ENCODE peak calls at places on chromosomes 3 and 15, in seven cellular contexts. G is CD8-positive, alpha-beta T cell; B is GM12864; K is fibroblast of mammary gland; M is sigmoid colon; V is Peyer's patch; O is HCT116. E is an unnamed sample.

GRCh38 chr3:49805884-49806701 is 3.0 kb downstream of the INKA1 start:
- DNase-seq in V (no peak), K (no peak), O (no peak), G (peak), M (peak), B (no peak), E (peak)

GRCh38 chr3:61875073-61875472 is 313.7 kb downstream of the PTPRG start:
- DNase-seq in M (no peak), B (no peak), G (no peak), O (no peak), V (no peak), K (no peak), E (no peak)

GRCh38 chr3:59313365-59313764 is 263.5 kb upstream of the CFAP20DC start:
- DNase-seq in K (peak), V (no peak), G (peak), B (peak), M (no peak), O (peak), E (peak)

GRCh38 chr15:25345943-25346342 is 92.9 kb downstream of the UBE3A start:
- DNase-seq in V (no peak), K (peak), M (peak), B (no peak), O (no peak), G (no peak), E (peak)

GRCh38 chr3:10546887-10547286 is 41.5 kb upstream of the ATP2B2 start:
- DNase-seq in V (no peak), B (no peak), M (no peak), K (no peak), O (no peak), G (no peak), E (no peak)

GRCh38 chr15:68484696-68485400 is 52.9 kb upstream of the ITGA11 start:
- DNase-seq in G (no peak), V (no peak), O (no peak), B (no peak), M (no peak), K (peak), E (peak)

GRCh38 chr15:38002883-38003477 is 68.5 kb downstream of the TMCO5A start:
- DNase-seq in O (peak), K (peak), M (no peak), B (peak), V (no peak), G (no peak), E (peak)

GRCh38 chr3:61725851-61726333 is 164.5 kb downstream of the PTPRG start:
- DNase-seq in V (no peak), K (peak), O (peak), M (no peak), G (no peak), B (no peak), E (no peak)

GRCh38 chr3:173275740-173276139 is 121.8 kb upstream of the NLGN1 start:
- DNase-seq in G (no peak), V (no peak), M (no peak), O (peak), K (no peak), B (no peak), E (no peak)

GRCh38 chr3:21705769-21706168 is 45.2 kb downstream of the ZNF385D start:
- DNase-seq in G (no peak), K (peak), V (no peak), O (no peak), B (no peak), M (no peak), E (no peak)

GRCh38 chr15:80585544-80586018 is 109.5 kb upstream of the ABHD17C start:
- DNase-seq in B (no peak), V (no peak), K (no peak), M (no peak), G (no peak), O (peak), E (no peak)

GRCh38 chr15:92603278-92603677 is 52.3 kb downstream of the FAM174B start:
- DNase-seq in G (no peak), V (no peak), O (no peak), M (no peak), B (no peak), K (no peak), E (no peak)

GRCh38 chr3:132641837-132642538 is 17.6 kb downstream of the ACAD11 start:
- DNase-seq in O (peak), V (no peak), K (peak), G (no peak), M (no peak), B (no peak), E (no peak)

GRCh38 chr3:163368168-163368567 is 1710.1 kb downstream of the SI start:
- DNase-seq in M (no peak), K (peak), G (no peak), V (no peak), B (no peak), O (no peak), E (no peak)

GRCh38 chr3:138653567-138653966 is 45.0 kb downstream of the FAIM start:
- DNase-seq in O (no peak), G (no peak), K (no peak), M (no peak), B (no peak), V (no peak), E (no peak)

GRCh38 chr15:93072440-93073394 is 16.3 kb downstream of the RGMA start:
- DNase-seq in K (peak), V (no peak), M (peak), O (peak), G (no peak), B (no peak), E (peak)

GRCh38 chr3:111338059-111338698 is 203.8 kb upstream of the CD96 start:
- DNase-seq in B (no peak), K (peak), M (no peak), V (no peak), G (peak), O (peak), E (peak)

GRCh38 chr3:88141458-88142083 is 8.2 kb upstream of the C3orf38 start:
- DNase-seq in B (no peak), V (no peak), G (no peak), M (no peak), O (no peak), K (peak), E (no peak)

GRCh38 chr15:85482896-85483295 is 102.5 kb downstream of the AKAP13 start:
- DNase-seq in V (no peak), K (peak), O (no peak), B (no peak), M (no peak), G (no peak), E (no peak)

GRCh38 chr3:159616234-159616825 is 372.3 kb upstream of the IL12A start:
- DNase-seq in M (no peak), G (no peak), V (no peak), O (no peak), K (peak), B (no peak), E (peak)

GRCh38 chr3:148078659-148079058 is 619.0 kb upstream of the AGTR1 start:
- DNase-seq in M (no peak), B (no peak), G (no peak), V (no peak), K (no peak), O (no peak), E (no peak)

GRCh38 chr3:148079370-148079769 is 618.3 kb upstream of the AGTR1 start:
- DNase-seq in G (no peak), O (no peak), V (no peak), B (no peak), K (no peak), M (peak), E (no peak)

GRCh38 chr3:148075829-148076716 is 621.6 kb upstream of the AGTR1 start:
- DNase-seq in K (peak), M (no peak), O (peak), B (no peak), V (no peak), G (no peak), E (peak)

GRCh38 chr3:148077951-148078350 is 619.8 kb upstream of the AGTR1 start:
- DNase-seq in V (no peak), K (no peak), O (no peak), M (no peak), B (no peak), G (no peak), E (no peak)

GRCh38 chr3:148077318-148077923 is 620.3 kb upstream of the AGTR1 start:
- DNase-seq in V (no peak), K (peak), B (no peak), G (no peak), M (no peak), O (peak), E (no peak)
- TF ChIP-seq CTCF in V (no peak), K (peak), B (peak), G (no peak), M (peak), O (peak), E (peak)

DNA sequence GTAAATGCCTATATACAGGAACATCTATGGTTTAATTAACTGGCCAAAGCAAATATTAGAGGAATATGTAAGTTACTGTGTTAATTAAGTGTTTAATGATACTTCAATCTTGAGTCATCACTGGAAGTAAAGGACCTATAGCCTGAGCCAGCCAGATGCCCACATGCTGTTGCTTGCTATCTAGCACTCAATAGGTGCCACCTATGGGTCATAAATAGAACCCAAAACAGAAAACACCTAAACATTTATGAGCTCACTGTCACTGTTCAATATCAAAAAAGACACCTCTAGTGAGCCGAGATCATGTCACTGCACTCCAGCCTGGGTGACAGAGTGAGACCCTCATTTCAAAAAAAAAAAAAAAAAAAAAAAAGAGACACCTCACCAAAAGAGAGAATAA is 48.4 kb upstream of the IP6K2 start:
- DNase-seq in M (no peak), O (no peak), B (no peak), V (no peak), K (peak), G (no peak), E (no peak)
- TF ChIP-seq CTCF in M (no peak), O (peak), B (peak), V (no peak), K (no peak), G (no peak), E (no peak)

DNA sequence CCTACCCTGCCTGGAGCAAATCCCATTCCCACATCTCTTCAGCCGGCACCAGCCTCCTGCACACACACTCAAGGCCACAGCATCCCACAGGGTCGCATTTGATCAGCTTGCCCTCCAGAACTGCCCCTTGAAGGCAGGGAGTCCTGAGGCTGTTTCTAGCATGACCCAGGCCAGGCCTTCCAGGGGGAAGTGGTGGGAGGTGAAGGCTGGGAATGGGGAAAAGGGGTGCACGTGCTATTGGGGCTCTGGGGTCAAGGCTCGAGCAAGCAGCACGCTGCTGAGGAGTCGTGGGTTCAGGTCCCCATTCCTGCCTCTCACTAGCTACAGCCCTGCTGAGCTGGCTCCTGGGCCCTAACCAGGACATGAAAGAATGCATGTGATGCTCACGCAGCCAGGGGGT is 24.9 kb downstream of the SEMA7A start:
- DNase-seq in G (no peak), O (no peak), K (no peak), M (no peak), B (no peak), V (no peak), E (no peak)
- TF ChIP-seq CTCF in G (no peak), O (no peak), K (no peak), M (no peak), B (no peak), V (no peak), E (no peak)

GRCh38 chr3:14376348-14377043 is 25.9 kb upstream of the SLC6A6 start:
- DNase-seq in K (no peak), V (no peak), G (no peak), M (no peak), B (no peak), O (no peak), E (no peak)

GRCh38 chr3:14377044-14377837 is 25.2 kb upstream of the SLC6A6 start:
- DNase-seq in V (no peak), M (no peak), K (no peak), G (no peak), O (no peak), B (no peak), E (no peak)

GRCh38 chr3:14377838-14378169 is 24.6 kb upstream of the SLC6A6 start:
- DNase-seq in G (peak), M (no peak), O (no peak), K (no peak), V (no peak), B (peak), E (no peak)

GRCh38 chr3:14378415-14378814 is 24.0 kb upstream of the SLC6A6 start:
- DNase-seq in V (no peak), B (no peak), G (no peak), K (no peak), O (no peak), M (no peak), E (no peak)

GRCh38 chr3:14379842-14380241 is 22.6 kb upstream of the SLC6A6 start:
- DNase-seq in K (no peak), G (no peak), B (no peak), M (no peak), V (no peak), O (no peak), E (no peak)
- TF ChIP-seq CTCF in K (no peak), G (no peak), B (no peak), M (no peak), V (no peak), O (no peak), E (no peak)

GRCh38 chr15:78950906-78951840 is 6.3 kb upstream of the CTSH start:
- DNase-seq in G (no peak), V (no peak), O (no peak), K (no peak), B (no peak), M (no peak), E (no peak)
- TF ChIP-seq CTCF in G (no peak), V (no peak), O (peak), K (peak), B (no peak), M (no peak), E (no peak)

GRCh38 chr3:55877703-55878102 is 390.6 kb upstream of the WNT5A start:
- DNase-seq in M (no peak), G (no peak), V (no peak), B (no peak), K (no peak), O (no peak), E (no peak)

GRCh38 chr3:55879901-55880331 is 392.8 kb upstream of the WNT5A start:
- DNase-seq in O (no peak), M (no peak), V (no peak), B (no peak), K (peak), G (no peak), E (no peak)

GRCh38 chr3:55882006-55882405 is 394.9 kb upstream of the WNT5A start:
- DNase-seq in B (no peak), O (no peak), G (no peak), M (no peak), V (no peak), K (no peak), E (no peak)

GRCh38 chr3:55884066-55884465 is 397.0 kb upstream of the WNT5A start:
- DNase-seq in K (no peak), O (no peak), V (no peak), B (no peak), G (no peak), M (no peak), E (no peak)

GRCh38 chr3:55880357-55880756 is 393.3 kb upstream of the WNT5A start:
- DNase-seq in M (no peak), K (no peak), V (no peak), O (no peak), B (no peak), G (no peak), E (no peak)
- TF ChIP-seq CTCF in M (no peak), K (no peak), V (no peak), O (no peak), B (no peak), G (no peak), E (no peak)

GRCh38 chr3:185878920-185879319 is 54.1 kb upstream of the IGF2BP2 start:
- DNase-seq in V (no peak), G (no peak), M (no peak), K (no peak), B (no peak), O (no peak), E (no peak)

DNA sequence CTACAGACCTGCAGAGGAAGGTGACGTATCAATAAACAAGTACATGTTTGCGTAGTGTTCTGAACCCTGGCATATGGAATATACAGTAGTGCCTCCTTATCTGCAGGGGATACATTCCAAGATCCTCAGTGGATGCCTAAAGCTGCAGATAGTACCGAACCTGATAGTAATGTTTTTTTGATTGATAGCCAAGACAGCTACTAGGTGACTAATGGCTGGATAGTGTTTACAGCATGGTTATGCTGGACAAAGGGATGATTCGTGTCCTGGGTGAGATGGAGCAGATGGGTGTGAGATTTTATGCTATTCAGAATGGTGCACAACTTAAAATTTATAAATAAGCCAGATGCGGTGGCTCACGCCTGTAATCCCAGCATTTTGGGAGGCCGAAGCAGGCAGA is 55.8 kb upstream of the IGF2BP2 start:
- DNase-seq in G (no peak), M (no peak), O (no peak), K (peak), B (no peak), V (no peak), E (no peak)
- TF ChIP-seq CTCF in G (no peak), M (no peak), O (no peak), K (no peak), B (no peak), V (no peak), E (no peak)

DNA sequence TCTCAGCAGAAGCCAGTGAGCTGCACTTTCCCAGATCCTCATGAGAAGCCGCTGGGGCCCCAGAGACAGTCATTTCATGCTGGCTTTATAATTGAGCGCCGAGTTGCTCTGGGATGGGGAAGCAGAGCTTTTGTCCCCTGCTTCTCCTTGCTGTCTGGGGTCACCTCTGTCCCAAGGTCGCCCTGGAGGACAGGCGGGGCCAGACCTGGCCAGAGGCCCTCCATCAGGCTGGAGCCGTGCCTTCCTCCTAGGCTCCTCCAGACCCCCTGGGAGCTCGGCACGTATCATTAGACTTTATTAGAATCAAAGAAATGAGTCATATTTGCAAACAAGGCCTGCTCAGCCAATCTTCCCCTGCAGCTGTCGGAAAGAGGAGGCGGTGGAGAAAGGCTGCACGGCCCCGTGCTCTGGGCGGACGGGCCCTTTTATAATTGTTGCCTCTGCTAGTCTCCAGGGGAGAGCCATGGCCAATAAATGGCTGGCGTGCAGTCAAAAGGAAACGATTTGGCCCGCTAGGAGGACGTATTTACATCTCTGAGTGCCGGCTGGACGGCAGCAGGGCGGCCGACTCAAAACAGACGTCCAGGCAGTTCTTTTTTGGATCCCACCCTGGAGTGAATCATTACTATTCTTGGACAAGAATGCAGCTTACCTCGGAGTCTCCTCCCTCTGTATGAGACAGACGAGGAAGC is 50.4 kb downstream of the SLC6A6 start:
- DNase-seq in B (no peak), V (peak), O (peak), K (peak), M (peak), G (no peak), E (no peak)
- TF ChIP-seq CTCF in B (no peak), V (no peak), O (no peak), K (no peak), M (no peak), G (no peak), E (no peak)